ENCODE peak calls at places on chromosomes 3 and 15, in ten cellular contexts. J is GM10248; W is kidney tubule cell; U is effector memory CD4-positive, alpha-beta T cell; F is HFFc6; L is activated naive CD4-positive, alpha-beta T cell treated with anti-CD3 and anti-CD28 coated beads, Interleukin-2, amount 50 U/mL, for 72 hours; R is bronchial epithelial cell; B is nucleus accumbens; Q is T-helper 17 cell; P is germinal center. D is an unnamed sample.

GRCh38 chr15:89163271-89164055 is 57.9 kb downstream of the RLBP1 start:
- DNase-seq in J (no peak), W (no peak), U (no peak), F (no peak), L (no peak), R (no peak), B (no peak), Q (no peak), P (no peak), D (no peak)

GRCh38 chr3:193773266-193774183 is 180.5 kb downstream of the OPA1 start:
- DNase-seq in J (no peak), W (peak), U (no peak), F (no peak), L (no peak), R (no peak), B (no peak), Q (no peak), P (no peak), D (no peak)

GRCh38 chr3:131033480-131034080 is 6.9 kb downstream of the NEK11 start:
- DNase-seq in J (peak), W (peak), U (no peak), F (peak), L (no peak), R (peak), B (no peak), Q (no peak), P (peak), D (peak)

GRCh38 chr3:20091331-20091730 is 51.1 kb downstream of the KAT2B start:
- DNase-seq in J (no peak), W (no peak), U (no peak), F (no peak), L (no peak), R (no peak), B (no peak), Q (no peak), P (no peak), D (no peak)

GRCh38 chr3:4241595-4242170 is 61.5 kb upstream of the SETMAR start:
- DNase-seq in J (no peak), W (no peak), U (no peak), F (no peak), L (no peak), R (no peak), B (no peak), Q (no peak), P (no peak), D (no peak)

GRCh38 chr3:123027292-123028232 is at the start of gene SEMA5B:
- DNase-seq in J (peak), W (no peak), U (no peak), F (no peak), L (no peak), R (no peak), B (peak), Q (peak), P (peak), D (peak)

GRCh38 chr15:72315706-72316370 is 4.1 kb downstream of the CELF6 start:
- DNase-seq in J (no peak), W (no peak), U (no peak), F (no peak), L (no peak), R (no peak), B (no peak), Q (no peak), P (no peak), D (no peak)

GRCh38 chr3:60756636-60757035 is 494.6 kb downstream of the FHIT start:
- DNase-seq in J (no peak), W (no peak), U (no peak), F (peak), L (no peak), R (no peak), B (no peak), Q (no peak), P (no peak), D (peak)

GRCh38 chr3:186414735-186415419 is 52.8 kb upstream of the DGKG start:
- DNase-seq in J (no peak), W (peak), U (no peak), F (peak), L (no peak), R (peak), B (no peak), Q (no peak), P (no peak), D (peak)

GRCh38 chr3:79364784-79365183 is 403.0 kb downstream of the ROBO1 start:
- DNase-seq in J (no peak), W (no peak), U (no peak), F (no peak), L (no peak), R (no peak), B (no peak), Q (no peak), P (no peak), D (no peak)

GRCh38 chr3:52537726-52538421 is 1.5 kb downstream of the UQCC5 start:
- DNase-seq in J (no peak), W (no peak), U (no peak), F (no peak), L (no peak), R (no peak), B (no peak), Q (no peak), P (no peak), D (no peak)

GRCh38 chr3:134677196-134677986 is 26.6 kb upstream of the KY start:
- DNase-seq in J (peak), W (no peak), U (no peak), F (no peak), L (no peak), R (no peak), B (no peak), Q (no peak), P (peak), D (no peak)

GRCh38 chr3:171261487-171261886 is 198.7 kb downstream of the TNIK start:
- DNase-seq in J (no peak), W (peak), U (no peak), F (no peak), L (no peak), R (peak), B (no peak), Q (no peak), P (no peak), D (peak)

GRCh38 chr3:136023264-136023978 is 57.9 kb downstream of the PPP2R3A start:
- DNase-seq in J (no peak), W (no peak), U (no peak), F (no peak), L (no peak), R (peak), B (no peak), Q (no peak), P (no peak), D (no peak)

GRCh38 chr3:9026320-9027040 is 63.2 kb upstream of the RAD18 start:
- DNase-seq in J (no peak), W (no peak), U (no peak), F (no peak), L (no peak), R (no peak), B (no peak), Q (no peak), P (no peak), D (no peak)

GRCh38 chr15:99452728-99453643 is 112.8 kb upstream of the MEF2A start:
- DNase-seq in J (peak), W (peak), U (no peak), F (no peak), L (peak), R (no peak), B (no peak), Q (no peak), P (peak), D (peak)

GRCh38 chr15:48560321-48561051 is 85.0 kb downstream of the FBN1 start:
- DNase-seq in J (no peak), W (no peak), U (no peak), F (no peak), L (no peak), R (no peak), B (no peak), Q (no peak), P (no peak), D (no peak)

GRCh38 chr15:85430406-85431204 is 50.2 kb downstream of the AKAP13 start:
- DNase-seq in J (peak), W (no peak), U (no peak), F (no peak), L (no peak), R (no peak), B (no peak), Q (no peak), P (no peak), D (no peak)

GRCh38 chr15:92619380-92620101 is 36.0 kb downstream of the FAM174B start:
- DNase-seq in J (no peak), W (no peak), U (no peak), F (peak), L (no peak), R (no peak), B (no peak), Q (no peak), P (no peak), D (peak)

GRCh38 chr3:61783993-61784718 is 222.8 kb downstream of the PTPRG start:
- DNase-seq in J (no peak), W (peak), U (no peak), F (peak), L (no peak), R (peak), B (no peak), Q (no peak), P (no peak), D (peak)

GRCh38 chr15:23629234-23629805 is 18.3 kb downstream of the MAGEL2 start:
- DNase-seq in J (no peak), W (peak), U (no peak), F (no peak), L (no peak), R (peak), B (no peak), Q (no peak), P (no peak), D (peak)

GRCh38 chr3:13518516-13519351 is 30.2 kb upstream of the FBLN2 start:
- DNase-seq in J (no peak), W (peak), U (no peak), F (no peak), L (no peak), R (no peak), B (no peak), Q (no peak), P (no peak), D (peak)

GRCh38 chr15:70494861-70495571 is 268.3 kb downstream of the UACA start:
- DNase-seq in J (no peak), W (peak), U (no peak), F (peak), L (peak), R (peak), B (no peak), Q (no peak), P (no peak), D (peak)

GRCh38 chr15:50590288-50590687 is 43.8 kb upstream of the USP50 start:
- DNase-seq in J (no peak), W (no peak), U (no peak), F (no peak), L (no peak), R (no peak), B (no peak), Q (no peak), P (no peak), D (no peak)